ENCODE peak calls at places on chromosomes 5 and 9, in nine cellular contexts. X, D, Q, N, M, U, R, B and O are unnamed samples.

GRCh38 chr9:96022445-96023031 is 147.0 kb downstream of the ERCC6L2 start:
- DNase-seq in Q (peak; percentile 36), U (no peak), D (no peak), N (no peak), R (no peak), M (no peak), X (no peak), B (no peak), O (no peak)

GRCh38 chr5:147081256-147081872 is 153.5 kb upstream of the STK32A start:
- DNase-seq in M (no peak), N (peak; percentile 69), B (no peak), Q (peak; percentile 6), D (no peak), X (no peak), R (no peak), U (no peak), O (no peak)

GRCh38 chr5:98763001-98763630 is 10.3 kb upstream of the RGMB start:
- DNase-seq in N (no peak), U (no peak), X (no peak), D (no peak), Q (no peak), B (no peak), M (peak; percentile 72), R (no peak), O (no peak)

GRCh38 chr5:99138911-99139310 is 210.1 kb upstream of the CHD1 start:
- DNase-seq in U (no peak), M (no peak), N (no peak), B (no peak), R (no peak), D (no peak), X (no peak), Q (no peak), O (no peak)

GRCh38 chr9:137150485-137151060 is 11.6 kb downstream of the GRIN1 start:
- DNase-seq in B (no peak), R (peak; percentile 87), N (no peak), D (no peak), X (peak; percentile 90), U (no peak), M (no peak), Q (no peak), O (no peak)

GRCh38 chr5:60639544-60639943 is 60.4 kb downstream of the DEPDC1B start:
- DNase-seq in M (no peak), D (no peak), U (no peak), N (no peak), Q (no peak), R (no peak), B (no peak), X (no peak), O (no peak)

GRCh38 chr9:14846871-14847311 is 63.3 kb downstream of the FREM1 start:
- DNase-seq in X (peak; percentile 36), B (peak; percentile 35), N (peak; percentile 68), R (peak; percentile 44), Q (peak; percentile 40), D (no peak), M (peak; percentile 55), U (no peak), O (no peak)

GRCh38 chr9:130459941-130460340 is 15.2 kb downstream of the ASS1 start:
- DNase-seq in R (no peak), M (no peak), B (no peak), Q (no peak), N (no peak), D (no peak), X (no peak), U (no peak), O (no peak)

GRCh38 chr5:170761708-170762066 is 21.8 kb upstream of the GABRP start:
- DNase-seq in X (no peak), N (no peak), U (no peak), R (no peak), B (no peak), D (no peak), M (no peak), Q (no peak), O (no peak)

GRCh38 chr5:62473209-62473608 is 60.6 kb downstream of the IPO11 start:
- DNase-seq in R (no peak), M (no peak), B (no peak), D (no peak), X (no peak), U (no peak), N (no peak), Q (no peak), O (no peak)

GRCh38 chr5:50709471-50709870 is 43.0 kb downstream of the PARP8 start:
- DNase-seq in D (no peak), U (no peak), B (no peak), X (no peak), R (no peak), Q (no peak), M (peak; percentile 37), N (no peak), O (no peak)

GRCh38 chr9:31418419-31418818 is 966.0 kb upstream of the ACO1 start:
- DNase-seq in U (no peak), M (no peak), Q (no peak), N (no peak), R (no peak), X (no peak), B (no peak), D (no peak), O (no peak)

GRCh38 chr9:33130501-33130900 is 36.6 kb downstream of the B4GALT1 start:
- DNase-seq in N (peak; percentile 52), Q (no peak), B (no peak), D (no peak), X (no peak), M (peak; percentile 82), R (no peak), U (no peak), O (no peak)

GRCh38 chr5:135012033-135012588 is 21.9 kb downstream of the PITX1 start:
- DNase-seq in M (no peak), X (no peak), Q (no peak), U (no peak), R (no peak), N (peak; percentile 46), B (no peak), D (no peak), O (no peak)

GRCh38 chr5:418681-419121 is 24.3 kb upstream of the EXOC3 start:
- DNase-seq in D (no peak), R (no peak), B (no peak), Q (no peak), U (no peak), M (no peak), X (no peak), N (peak; percentile 62), O (no peak)

GRCh38 chr9:89304479-89305188 is 6.4 kb upstream of the CKS2 start:
- DNase-seq in Q (no peak), N (no peak), X (no peak), U (no peak), B (no peak), M (peak; percentile 70), D (no peak), R (no peak), O (no peak)

GRCh38 chr5:84791153-84791552 is 406.5 kb upstream of the EDIL3 start:
- DNase-seq in B (no peak), U (no peak), R (no peak), X (no peak), Q (no peak), M (no peak), N (no peak), D (no peak), O (no peak)

GRCh38 chr5:40834391-40834848 is 602 bp downstream of the RPL37 start:
- DNase-seq in B (no peak), X (peak; percentile 53), D (no peak), M (peak; percentile 45), R (peak; percentile 42), U (peak; percentile 30), Q (no peak), N (no peak), O (no peak)

GRCh38 chr5:173859315-173860038 is 28.7 kb upstream of the CPEB4 start:
- DNase-seq in B (no peak), N (no peak), D (no peak), R (no peak), Q (no peak), M (no peak), U (no peak), X (no peak), O (no peak)

GRCh38 chr5:164345173-164345572 is 839.8 kb downstream of the MAT2B start:
- DNase-seq in Q (no peak), X (no peak), B (no peak), M (peak; percentile 64), R (no peak), D (no peak), U (no peak), N (no peak), O (no peak)
- H3K4me1 ChIP-seq in Q (peaks cover 1% of the 10 kb centered on the region), X (no peaks in the 10 kb centered on the region), B (no peaks in the 10 kb centered on the region), M (peaks cover 5% of the 10 kb centered on the region), R (no peaks in the 10 kb centered on the region), D (no peaks in the 10 kb centered on the region), U (no peaks in the 10 kb centered on the region), N (peaks cover 14% of the 10 kb centered on the region), O (no peaks in the 10 kb centered on the region)

GRCh38 chr9:124205686-124206352 is 51.9 kb upstream of the NEK6 start:
- DNase-seq in M (no peak), R (no peak), B (no peak), N (no peak), D (no peak), U (no peak), X (no peak), Q (no peak), O (no peak)
- H3K27ac ChIP-seq in M (no peak overlapping the region), R (no peak overlapping the region), B (no peak overlapping the region), N (no peak overlapping the region), D (no peak overlapping the region), U (no peak overlapping the region), X (no peak overlapping the region), Q (no peak overlapping the region), O (no peak overlapping the region)

DNA sequence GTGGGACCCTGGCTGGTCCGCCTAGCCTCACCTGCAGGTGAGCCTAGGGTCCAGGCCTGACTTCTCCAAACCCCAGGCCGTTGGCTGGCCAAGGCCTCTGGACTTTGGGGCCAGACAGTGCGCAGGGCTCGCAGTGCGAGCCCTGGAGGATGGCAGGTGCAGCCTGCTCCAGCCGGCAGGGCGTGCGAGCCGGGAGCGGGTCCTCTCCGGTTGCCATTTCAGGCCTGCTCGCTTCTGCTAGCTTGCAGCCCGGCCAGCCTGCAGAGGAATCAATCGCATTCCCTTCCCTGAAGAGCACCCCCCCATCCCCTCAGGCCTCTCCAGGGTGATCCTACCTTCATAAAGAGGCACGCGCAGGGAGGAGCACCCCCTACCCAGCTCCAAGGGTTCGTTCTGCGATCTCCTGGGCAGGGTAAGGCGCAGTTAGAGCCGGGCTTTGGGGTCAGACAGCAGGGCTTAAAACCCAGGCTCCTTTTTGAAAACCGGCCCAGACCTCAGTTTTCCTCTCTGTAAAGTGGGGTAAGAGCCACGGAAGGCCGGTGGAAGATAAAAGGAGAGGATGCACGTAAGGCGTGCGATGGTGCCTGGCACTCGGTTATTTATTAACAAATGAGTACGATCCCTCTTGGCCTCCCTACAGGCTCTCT is 6.2 kb downstream of the BARHL1 start:
- DNase-seq in D (no peak), R (no peak), B (no peak), M (no peak), U (no peak), N (no peak), X (no peak), Q (no peak), O (no peak)
- H3K4me1 ChIP-seq in D (peaks cover 13% of the 10 kb centered on the region), R (peaks cover 16% of the 10 kb centered on the region), B (no peaks in the 10 kb centered on the region), M (no peaks in the 10 kb centered on the region), U (no peaks in the 10 kb centered on the region), N (peaks cover 29% of the 10 kb centered on the region), X (no peaks in the 10 kb centered on the region), Q (peaks cover 17% of the 10 kb centered on the region), O (no peaks in the 10 kb centered on the region)

DNA sequence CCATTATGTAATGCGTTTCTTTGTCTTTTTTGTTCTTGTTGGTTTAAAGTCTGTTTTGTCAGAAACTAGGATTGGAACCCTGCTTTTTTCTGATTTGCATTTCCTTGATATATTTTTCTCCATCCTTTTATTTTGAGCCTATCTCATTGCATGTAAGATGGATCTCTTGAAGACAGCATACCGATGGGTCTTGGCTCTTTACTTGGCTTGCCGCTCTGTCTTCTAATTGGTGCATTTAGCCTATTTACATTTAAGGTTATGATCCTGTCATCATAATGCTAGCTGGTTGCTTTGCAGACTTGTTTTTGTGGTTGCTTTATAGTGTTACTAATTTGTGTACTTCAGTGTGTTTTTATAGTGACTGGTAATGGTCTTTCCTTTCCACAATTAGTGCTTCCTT is 13.3 kb upstream of the CDKN2B start:
- DNase-seq in X (no peak), R (no peak), M (no peak), D (no peak), U (no peak), N (no peak), Q (no peak), B (no peak), O (no peak)
- H3K27ac ChIP-seq in X (no peak overlapping the region), R (no peak overlapping the region), M (no peak overlapping the region), D (no peak overlapping the region), U (no peak overlapping the region), N (no peak overlapping the region), Q (no peak overlapping the region), B (no peak overlapping the region), O (no peak overlapping the region)